ENCODE peak calls at places on chromosomes 16 and 17, in ten cellular contexts. Z is fibroblast of lung; A is kidney epithelial cell; Q is stimulated activated CD4-positive, alpha-beta T cell treated with anti-CD3 and anti-CD28 coated beads, Interleukin-4, amount 100 ng/mL, for 24 hours; N is T1000; W is activated naive CD8-positive, alpha-beta T cell treated with anti-CD3 and anti-CD28 coated beads for 36 hours; T is ACHN; S is NCI-H1930; V is stimulated activated naive CD4-positive, alpha-beta T cell treated with Interleukin-2 at 50 U/mL for 16 hours; B is HTR-8/SVneo. K is an unnamed sample.

GRCh38 chr16:83802559-83802958 is 5.2 kb upstream of the HSBP1 start:
- DNase-seq in Z (no peak), A (no peak), Q (no peak), N (no peak), W (no peak), T (no peak), S (no peak), V (no peak), B (no peak), K (no peak)

GRCh38 chr16:89491238-89491869 is 993 bp upstream of the ANKRD11 start:
- DNase-seq in Z (peak; percentile 23), A (no peak), Q (no peak), N (no peak), W (no peak), T (peak; percentile 53), S (no peak), V (no peak), B (no peak), K (no peak)

GRCh38 chr16:74736531-74737157 is 36.0 kb upstream of the MLKL start:
- DNase-seq in Z (no peak), A (no peak), Q (no peak), N (no peak), W (no peak), T (no peak), S (no peak), V (no peak), B (no peak), K (no peak)

GRCh38 chr17:32917842-32918241 is 10.1 kb upstream of the TMEM98 start:
- DNase-seq in Z (no peak), A (no peak), Q (no peak), N (no peak), W (no peak), T (no peak), S (no peak), V (no peak), B (no peak), K (no peak)

GRCh38 chr16:68508641-68509240 is 30.4 kb upstream of the ZFP90 start:
- DNase-seq in Z (no peak), A (no peak), Q (no peak), N (no peak), W (no peak), T (no peak), S (no peak), V (no peak), B (no peak), K (no peak)

GRCh38 chr16:14409563-14409962 is 220.5 kb downstream of the PARN start:
- DNase-seq in Z (peak; percentile 92), A (peak; percentile 84), Q (no peak), N (peak; percentile 90), W (no peak), T (peak; percentile 69), S (no peak), V (no peak), B (peak; percentile 38), K (peak; percentile 26)

GRCh38 chr17:57033296-57033695 is 51.8 kb upstream of the AKAP1 start:
- DNase-seq in Z (peak; percentile 34), A (no peak), Q (no peak), N (no peak), W (no peak), T (no peak), S (no peak), V (no peak), B (no peak), K (peak; percentile 62)

GRCh38 chr17:4474093-4474492 is 24.6 kb upstream of the SPNS2 start:
- DNase-seq in Z (no peak), A (no peak), Q (no peak), N (no peak), W (no peak), T (no peak), S (no peak), V (no peak), B (no peak), K (no peak)

GRCh38 chr17:35766903-35767510 is 6.3 kb downstream of the C17orf50 start:
- DNase-seq in Z (peak; percentile 67), A (no peak), Q (peak; percentile 36), N (peak; percentile 37), W (no peak), T (peak; percentile 59), S (no peak), V (no peak), B (peak; percentile 65), K (peak; percentile 24)

GRCh38 chr16:88747588-88748301 is 37.3 kb downstream of the PIEZO1 start:
- DNase-seq in Z (no peak), A (no peak), Q (peak; percentile 50), N (peak; percentile 40), W (peak; percentile 58), T (peak; percentile 37), S (no peak), V (peak; percentile 37), B (no peak), K (no peak)

K was measured in LoVo.